ENCODE peak calls at places on chromosomes 2 and 18, in ten cellular contexts. H, M, B, W, I, C, P, K, N and T are unnamed samples.

GRCh38 chr2:36918307-36918706 is 48.0 kb downstream of the STRN start:
- DNase-seq in W (no peak), M (peak; percentile 31), H (no peak), B (no peak), C (no peak), I (no peak), N (no peak), P (no peak), K (peak; percentile 10), T (no peak)

GRCh38 chr2:38862481-38862880 is 13.3 kb downstream of the DHX57 start:
- DNase-seq in M (no peak), B (no peak), K (no peak), W (no peak), N (no peak), I (no peak), P (no peak), C (no peak), H (no peak), T (peak; percentile 18)

GRCh38 chr2:127857494-127857818 is 499 bp downstream of the POLR2D start:
- DNase-seq in B (no peak), N (peak; percentile 34), M (no peak), I (no peak), H (peak; percentile 19), P (no peak), W (no peak), K (no peak), C (peak; percentile 57), T (no peak)

GRCh38 chr2:41414486-41415230 is 633.2 kb upstream of the PKDCC start:
- DNase-seq in K (peak; percentile 39), I (no peak), C (peak; percentile 88), N (no peak), B (peak; percentile 47), P (no peak), H (no peak), M (peak; percentile 63), W (no peak), T (peak; percentile 12)

GRCh38 chr18:58129019-58129374 is 85.0 kb downstream of the NEDD4L start:
- DNase-seq in H (no peak), K (no peak), B (no peak), C (no peak), W (no peak), P (no peak), M (no peak), N (peak; percentile 67), I (no peak), T (no peak)

GRCh38 chr2:172106128-172106961 is 3.6 kb upstream of the DLX2 start:
- DNase-seq in N (no peak), B (no peak), M (peak; percentile 62), W (no peak), K (peak; percentile 49), H (no peak), C (peak; percentile 79), P (no peak), I (no peak), T (no peak)

GRCh38 chr18:47283476-47283875 is 32.0 kb upstream of the SKOR2 start:
- DNase-seq in M (peak; percentile 55), K (peak; percentile 27), C (peak; percentile 79), I (no peak), B (peak; percentile 40), H (no peak), P (no peak), W (no peak), N (no peak), T (no peak)

GRCh38 chr2:171436307-171436706 is 2.3 kb downstream of the DCAF17 start:
- DNase-seq in I (no peak), C (no peak), K (peak; percentile 38), N (no peak), M (peak; percentile 94), P (no peak), B (no peak), W (no peak), H (no peak), T (no peak)

GRCh38 chr2:206993964-206994363 is 54.6 kb downstream of the CPO start:
- DNase-seq in M (no peak), C (no peak), I (no peak), H (no peak), N (no peak), K (no peak), B (no peak), P (no peak), W (no peak), T (no peak)

GRCh38 chr18:50726960-50727589 is 92.7 kb downstream of the MRO start:
- DNase-seq in B (no peak), H (no peak), I (no peak), W (no peak), M (no peak), K (no peak), P (no peak), C (no peak), N (no peak), T (no peak)

GRCh38 chr2:42312106-42312505 is 48.9 kb downstream of the COX7A2L start:
- DNase-seq in P (no peak), H (peak; percentile 54), W (no peak), I (no peak), C (no peak), M (no peak), B (no peak), K (no peak), N (no peak), T (no peak)

GRCh38 chr2:171598713-171599319 is 76.5 kb downstream of the CYBRD1 start:
- DNase-seq in M (peak; percentile 86), W (no peak), C (peak; percentile 86), I (no peak), K (peak; percentile 58), B (peak; percentile 75), P (no peak), H (peak; percentile 37), N (peak; percentile 46), T (peak; percentile 15)

GRCh38 chr18:67513285-67513684 is 3.2 kb downstream of the DSEL start:
- DNase-seq in H (no peak), I (no peak), B (no peak), N (no peak), P (no peak), C (peak; percentile 25), K (peak; percentile 2), W (no peak), M (peak; percentile 38), T (no peak)

GRCh38 chr2:29664578-29664977 is 256.8 kb downstream of the ALK start:
- DNase-seq in P (no peak), N (no peak), I (no peak), W (no peak), C (no peak), H (no peak), K (no peak), M (no peak), B (no peak), T (no peak)

GRCh38 chr18:5825663-5826062 is 69.7 kb downstream of the TMEM200C start:
- DNase-seq in H (no peak), C (no peak), P (no peak), W (no peak), N (no peak), K (no peak), I (no peak), M (no peak), B (no peak), T (no peak)

GRCh38 chr2:145598434-145598833 is 1078.5 kb upstream of the ZEB2 start:
- DNase-seq in N (no peak), H (no peak), I (no peak), K (peak; percentile 82), W (no peak), C (no peak), B (no peak), P (no peak), M (peak; percentile 84), T (no peak)

GRCh38 chr2:201158111-201158929 is 24.6 kb upstream of the CASP10 start:
- DNase-seq in C (peak; percentile 87), I (peak; percentile 66), K (peak; percentile 89), W (peak; percentile 89), H (peak; percentile 73), P (peak; percentile 75), B (peak; percentile 82), N (peak; percentile 89), M (peak; percentile 89), T (peak; percentile 44)

GRCh38 chr2:44777542-44777941 is 164.0 kb upstream of the SIX3 start:
- DNase-seq in M (peak; percentile 7), I (no peak), W (no peak), B (no peak), P (no peak), K (no peak), C (peak; percentile 53), H (no peak), N (no peak), T (no peak)
- H3K4me3 ChIP-seq in M (no peak overlapping the region), I (no peak overlapping the region), W (no peak overlapping the region), B (no peak overlapping the region), P (no peak overlapping the region), K (no peak overlapping the region), C (peak overlapping the region; percentile 50), H (no peak overlapping the region), N (no peak overlapping the region), T (no peak overlapping the region)

DNA sequence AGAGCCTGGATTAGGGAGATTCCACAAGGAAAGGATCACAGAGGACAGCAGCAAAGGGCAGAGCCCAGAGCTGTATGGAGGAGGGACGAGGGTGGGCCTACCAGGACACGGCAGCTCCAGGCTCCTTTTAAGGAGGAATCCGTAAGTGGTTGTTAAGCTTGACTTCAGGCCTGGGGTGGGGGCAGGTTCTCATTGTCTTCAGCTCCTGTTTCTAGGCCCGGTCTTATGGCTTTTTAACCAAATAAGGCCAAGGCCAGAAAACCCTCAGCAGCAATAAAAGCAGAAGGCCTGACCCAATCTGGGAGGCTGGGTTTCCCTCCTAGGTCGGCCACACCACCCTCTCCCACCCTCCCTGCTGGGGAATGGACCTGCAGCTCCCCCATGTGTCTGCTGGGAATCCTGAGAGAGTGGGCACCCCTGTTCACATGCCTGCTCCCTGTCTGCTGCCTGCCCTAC is 111.2 kb downstream of the PLB1 start:
- DNase-seq in I (no peak), H (no peak), P (peak; percentile 82), M (no peak), C (peak; percentile 44), B (peak; percentile 73), N (no peak), K (peak; percentile 40), W (no peak), T (no peak)
- TF ChIP-seq CTCF in I (no peak), H (no peak), P (no peak), M (no peak), C (peak; percentile 76), B (no peak), N (no peak), K (peak; percentile 30), W (no peak), T (peak; percentile 35)

GRCh38 chr2:66580343-66580954 is 145.5 kb downstream of the MEIS1 start:
- DNase-seq in M (no peak), B (no peak), P (no peak), W (no peak), H (no peak), N (no peak), C (no peak), I (no peak), K (peak; percentile 22), T (no peak)
- H3K4me3 ChIP-seq in M (no peak overlapping the region), B (peak overlapping the region; percentile 41), P (peak overlapping the region; percentile 63), W (peak overlapping the region; percentile 1), H (no peak overlapping the region), N (no peak overlapping the region), C (peak overlapping the region; percentile 61), I (no peak overlapping the region), K (no peak overlapping the region), T (no peak overlapping the region)

DNA sequence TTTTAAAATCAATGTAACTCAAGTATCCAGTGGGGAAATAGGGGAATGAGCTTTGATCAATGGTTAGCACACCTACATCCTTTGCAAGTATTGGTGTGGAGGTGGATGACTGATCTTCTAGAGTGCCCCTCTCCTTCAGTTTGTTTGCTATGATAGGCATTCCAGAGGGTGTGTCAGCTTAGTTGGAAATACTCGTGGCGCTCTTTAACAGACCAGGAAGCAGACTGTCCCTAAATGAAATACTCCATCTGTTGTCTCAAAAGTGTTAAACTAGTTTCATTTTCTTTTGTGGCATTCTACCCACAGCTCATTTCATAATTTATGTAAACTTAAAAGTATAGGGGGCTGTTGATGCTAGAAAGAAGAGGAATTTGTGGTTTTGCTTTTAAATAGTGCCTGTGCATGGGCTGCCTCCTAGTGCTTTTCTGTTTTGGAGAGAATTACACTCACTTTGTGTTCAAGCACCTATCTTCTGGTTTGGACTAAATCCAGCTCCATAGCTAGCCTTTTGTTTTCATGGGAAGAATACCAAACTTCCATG is 66.2 kb downstream of the STAT1 start:
- DNase-seq in H (no peak), C (peak; percentile 28), K (peak; percentile 93), B (peak; percentile 33), W (no peak), I (no peak), M (peak; percentile 76), N (no peak), P (no peak), T (no peak)
- TF ChIP-seq CTCF in H (no peak), C (peak; percentile 21), K (no peak), B (peak; percentile 47), W (no peak), I (peak; percentile 14), M (peak; percentile 31), N (no peak), P (no peak), T (no peak)